ENCODE peak calls at places on chromosomes 5 and 9, in six cellular contexts. N is GM04504, D is globus pallidus, M is right atrium auricular region, L is head of caudate nucleus, W is NCI-H446. G is an unnamed sample.

GRCh38 chr9:73270967-73271722 is 119.5 kb downstream of the ANXA1 start:
- DNase-seq in N (peak), D (no peak), M (no peak), L (no peak), W (no peak), G (no peak)

GRCh38 chr5:89105171-89105695 is 222.2 kb upstream of the MEF2C start:
- DNase-seq in N (no peak), D (no peak), M (no peak), L (no peak), W (no peak), G (no peak)

GRCh38 chr5:43305948-43306563 is 7.2 kb downstream of the HMGCS1 start:
- DNase-seq in N (no peak), D (peak), M (no peak), L (no peak), W (peak), G (peak)

GRCh38 chr9:137297060-137297664 is 4.9 kb downstream of the NRARP start:
- DNase-seq in N (no peak), D (no peak), M (no peak), L (no peak), W (no peak), G (no peak)

GRCh38 chr9:110977259-110977709 is 61.0 kb downstream of the LPAR1 start:
- DNase-seq in N (peak), D (no peak), M (no peak), L (no peak), W (peak), G (peak)

GRCh38 chr5:11128021-11128420 is 367.0 kb upstream of the DAP start:
- DNase-seq in N (no peak), D (no peak), M (no peak), L (no peak), W (peak), G (peak)

GRCh38 chr5:38423536-38424178 is 132.8 kb downstream of the LIFR start:
- DNase-seq in N (no peak), D (no peak), M (peak), L (no peak), W (no peak), G (peak)

GRCh38 chr9:2234371-2234893 is 219.3 kb downstream of the SMARCA2 start:
- DNase-seq in N (no peak), D (no peak), M (no peak), L (no peak), W (peak), G (peak)

GRCh38 chr9:80957806-80958205 is 731.5 kb downstream of the TLE1 start:
- DNase-seq in N (no peak), D (no peak), M (no peak), L (no peak), W (no peak), G (no peak)

GRCh38 chr5:122780296-122780695 is 5.4 kb downstream of the SNX2 start:
- DNase-seq in N (no peak), D (no peak), M (no peak), L (no peak), W (no peak), G (no peak)

GRCh38 chr9:93460689-93461413 is 7.5 kb upstream of the FAM120AOS start:
- DNase-seq in N (no peak), D (no peak), M (no peak), L (no peak), W (no peak), G (no peak)

GRCh38 chr9:126478216-126478981 is 135.3 kb upstream of the LMX1B start:
- DNase-seq in N (no peak), D (no peak), M (no peak), L (no peak), W (no peak), G (no peak)

GRCh38 chr5:37121027-37121426 is 128.1 kb downstream of the CPLANE1 start:
- DNase-seq in N (no peak), D (no peak), M (no peak), L (no peak), W (no peak), G (no peak)

GRCh38 chr9:99134893-99135341 is 30.0 kb downstream of the TGFBR1 start:
- DNase-seq in N (peak), D (no peak), M (no peak), L (no peak), W (peak), G (no peak)